ENCODE peak calls at places on chromosomes 2 and 18, in nine cellular contexts. One of them, this sample, is unnamed.

GRCh38 chr2:8627692-8628085 is 54.2 kb upstream of the ID2 start:
- DNase-seq in fibroblast of villous mesenchyme: no peak
- DNase-seq in HS-5: no peak
- DNase-seq in NCI-H2081: no peak
- DNase-seq in HTR-8/SVneo: no peak
- DNase-seq in psoas muscle: no peak
- DNase-seq in stimulated activated CD4-positive, alpha-beta T cell treated with anti-CD3 and anti-CD28 coated beads, Interleukin-12 subunit alpha, Interleukin-12 subunit beta, amount 100 ng/mL, for 24 hours: no peak
- DNase-seq in tibial nerve: no peak
- DNase-seq in tibial artery: no peak
- DNase-seq in this sample: no peak

GRCh38 chr2:240788482-240788881 is 31.5 kb downstream of the KIF1A start:
- DNase-seq in fibroblast of villous mesenchyme: no peak
- DNase-seq in HS-5: no peak
- DNase-seq in NCI-H2081: no peak
- DNase-seq in HTR-8/SVneo: no peak
- DNase-seq in psoas muscle: no peak
- DNase-seq in stimulated activated CD4-positive, alpha-beta T cell treated with anti-CD3 and anti-CD28 coated beads, Interleukin-12 subunit alpha, Interleukin-12 subunit beta, amount 100 ng/mL, for 24 hours: no peak
- DNase-seq in tibial nerve: no peak
- DNase-seq in tibial artery: no peak
- DNase-seq in this sample: no peak

GRCh38 chr2:47631840-47632398 is 151.0 kb upstream of the MSH6 start:
- DNase-seq in fibroblast of villous mesenchyme: peak
- DNase-seq in HS-5: peak
- DNase-seq in NCI-H2081: no peak
- DNase-seq in HTR-8/SVneo: peak
- DNase-seq in psoas muscle: no peak
- DNase-seq in stimulated activated CD4-positive, alpha-beta T cell treated with anti-CD3 and anti-CD28 coated beads, Interleukin-12 subunit alpha, Interleukin-12 subunit beta, amount 100 ng/mL, for 24 hours: no peak
- DNase-seq in tibial nerve: no peak
- DNase-seq in tibial artery: peak
- DNase-seq in this sample: peak

GRCh38 chr2:136248242-136248641 is 130.3 kb upstream of the CXCR4 start:
- DNase-seq in fibroblast of villous mesenchyme: peak
- DNase-seq in HS-5: peak
- DNase-seq in NCI-H2081: no peak
- DNase-seq in HTR-8/SVneo: no peak
- DNase-seq in psoas muscle: no peak
- DNase-seq in stimulated activated CD4-positive, alpha-beta T cell treated with anti-CD3 and anti-CD28 coated beads, Interleukin-12 subunit alpha, Interleukin-12 subunit beta, amount 100 ng/mL, for 24 hours: no peak
- DNase-seq in tibial nerve: peak
- DNase-seq in tibial artery: no peak
- DNase-seq in this sample: no peak

GRCh38 chr18:421236-422155 is 79.0 kb downstream of the COLEC12 start:
- DNase-seq in fibroblast of villous mesenchyme: peak
- DNase-seq in HS-5: no peak
- DNase-seq in NCI-H2081: no peak
- DNase-seq in HTR-8/SVneo: no peak
- DNase-seq in psoas muscle: no peak
- DNase-seq in stimulated activated CD4-positive, alpha-beta T cell treated with anti-CD3 and anti-CD28 coated beads, Interleukin-12 subunit alpha, Interleukin-12 subunit beta, amount 100 ng/mL, for 24 hours: no peak
- DNase-seq in tibial nerve: no peak
- DNase-seq in tibial artery: no peak
- DNase-seq in this sample: no peak

GRCh38 chr18:23812566-23813440 is 123.5 kb downstream of the LAMA3 start:
- DNase-seq in fibroblast of villous mesenchyme: peak
- DNase-seq in HS-5: peak
- DNase-seq in NCI-H2081: no peak
- DNase-seq in HTR-8/SVneo: peak
- DNase-seq in psoas muscle: no peak
- DNase-seq in stimulated activated CD4-positive, alpha-beta T cell treated with anti-CD3 and anti-CD28 coated beads, Interleukin-12 subunit alpha, Interleukin-12 subunit beta, amount 100 ng/mL, for 24 hours: no peak
- DNase-seq in tibial nerve: no peak
- DNase-seq in tibial artery: no peak
- DNase-seq in this sample: no peak

GRCh38 chr2:119218478-119219064 is 5.1 kb upstream of the STEAP3 start:
- DNase-seq in fibroblast of villous mesenchyme: peak
- DNase-seq in HS-5: no peak
- DNase-seq in NCI-H2081: peak
- DNase-seq in HTR-8/SVneo: no peak
- DNase-seq in psoas muscle: peak
- DNase-seq in stimulated activated CD4-positive, alpha-beta T cell treated with anti-CD3 and anti-CD28 coated beads, Interleukin-12 subunit alpha, Interleukin-12 subunit beta, amount 100 ng/mL, for 24 hours: no peak
- DNase-seq in tibial nerve: peak
- DNase-seq in tibial artery: no peak
- DNase-seq in this sample: peak

GRCh38 chr2:84900951-84901350 is 4.5 kb upstream of the TMSB10 start:
- DNase-seq in fibroblast of villous mesenchyme: no peak
- DNase-seq in HS-5: no peak
- DNase-seq in NCI-H2081: no peak
- DNase-seq in HTR-8/SVneo: no peak
- DNase-seq in psoas muscle: no peak
- DNase-seq in stimulated activated CD4-positive, alpha-beta T cell treated with anti-CD3 and anti-CD28 coated beads, Interleukin-12 subunit alpha, Interleukin-12 subunit beta, amount 100 ng/mL, for 24 hours: no peak
- DNase-seq in tibial nerve: no peak
- DNase-seq in tibial artery: no peak
- DNase-seq in this sample: no peak

GRCh38 chr18:13235981-13236380 is 17.4 kb downstream of the LDLRAD4 start:
- DNase-seq in fibroblast of villous mesenchyme: no peak
- DNase-seq in HS-5: no peak
- DNase-seq in NCI-H2081: no peak
- DNase-seq in HTR-8/SVneo: no peak
- DNase-seq in psoas muscle: peak
- DNase-seq in stimulated activated CD4-positive, alpha-beta T cell treated with anti-CD3 and anti-CD28 coated beads, Interleukin-12 subunit alpha, Interleukin-12 subunit beta, amount 100 ng/mL, for 24 hours: no peak
- DNase-seq in tibial nerve: peak
- DNase-seq in tibial artery: peak
- DNase-seq in this sample: no peak

GRCh38 chr2:179207047-179207446 is 57.6 kb downstream of the SESTD1 start:
- DNase-seq in fibroblast of villous mesenchyme: no peak
- DNase-seq in HS-5: no peak
- DNase-seq in NCI-H2081: no peak
- DNase-seq in HTR-8/SVneo: no peak
- DNase-seq in psoas muscle: no peak
- DNase-seq in stimulated activated CD4-positive, alpha-beta T cell treated with anti-CD3 and anti-CD28 coated beads, Interleukin-12 subunit alpha, Interleukin-12 subunit beta, amount 100 ng/mL, for 24 hours: no peak
- DNase-seq in tibial nerve: no peak
- DNase-seq in tibial artery: no peak
- DNase-seq in this sample: no peak

GRCh38 chr18:38545071-38545470 is 979.5 kb upstream of the CELF4 start:
- DNase-seq in fibroblast of villous mesenchyme: no peak
- DNase-seq in HS-5: no peak
- DNase-seq in NCI-H2081: peak
- DNase-seq in HTR-8/SVneo: no peak
- DNase-seq in psoas muscle: no peak
- DNase-seq in stimulated activated CD4-positive, alpha-beta T cell treated with anti-CD3 and anti-CD28 coated beads, Interleukin-12 subunit alpha, Interleukin-12 subunit beta, amount 100 ng/mL, for 24 hours: no peak
- DNase-seq in tibial nerve: no peak
- DNase-seq in tibial artery: no peak
- DNase-seq in this sample: no peak

GRCh38 chr18:61738042-61738441 is 154.8 kb downstream of the RNF152 start:
- DNase-seq in fibroblast of villous mesenchyme: peak
- DNase-seq in HS-5: no peak
- DNase-seq in NCI-H2081: no peak
- DNase-seq in HTR-8/SVneo: no peak
- DNase-seq in psoas muscle: no peak
- DNase-seq in stimulated activated CD4-positive, alpha-beta T cell treated with anti-CD3 and anti-CD28 coated beads, Interleukin-12 subunit alpha, Interleukin-12 subunit beta, amount 100 ng/mL, for 24 hours: no peak
- DNase-seq in tibial nerve: peak
- DNase-seq in tibial artery: peak
- DNase-seq in this sample: no peak

GRCh38 chr2:46422717-46423394 is 56.5 kb upstream of the TMEM247 start:
- DNase-seq in fibroblast of villous mesenchyme: no peak
- DNase-seq in HS-5: no peak
- DNase-seq in NCI-H2081: no peak
- DNase-seq in HTR-8/SVneo: no peak
- DNase-seq in psoas muscle: no peak
- DNase-seq in stimulated activated CD4-positive, alpha-beta T cell treated with anti-CD3 and anti-CD28 coated beads, Interleukin-12 subunit alpha, Interleukin-12 subunit beta, amount 100 ng/mL, for 24 hours: no peak
- DNase-seq in tibial nerve: no peak
- DNase-seq in tibial artery: no peak
- DNase-seq in this sample: no peak

GRCh38 chr2:236052926-236053846 is 115.0 kb downstream of the GBX2 start:
- DNase-seq in fibroblast of villous mesenchyme: no peak
- DNase-seq in HS-5: no peak
- DNase-seq in NCI-H2081: no peak
- DNase-seq in HTR-8/SVneo: no peak
- DNase-seq in psoas muscle: no peak
- DNase-seq in stimulated activated CD4-positive, alpha-beta T cell treated with anti-CD3 and anti-CD28 coated beads, Interleukin-12 subunit alpha, Interleukin-12 subunit beta, amount 100 ng/mL, for 24 hours: no peak
- DNase-seq in tibial nerve: no peak
- DNase-seq in tibial artery: no peak
- DNase-seq in this sample: no peak

GRCh38 chr2:217419075-217419671 is 559.3 kb upstream of the TNP1 start:
- DNase-seq in fibroblast of villous mesenchyme: no peak
- DNase-seq in HS-5: no peak
- DNase-seq in NCI-H2081: no peak
- DNase-seq in HTR-8/SVneo: no peak
- DNase-seq in psoas muscle: no peak
- DNase-seq in stimulated activated CD4-positive, alpha-beta T cell treated with anti-CD3 and anti-CD28 coated beads, Interleukin-12 subunit alpha, Interleukin-12 subunit beta, amount 100 ng/mL, for 24 hours: no peak
- DNase-seq in tibial nerve: no peak
- DNase-seq in tibial artery: no peak
- DNase-seq in this sample: no peak

GRCh38 chr2:109355192-109355843 is 226.3 kb downstream of the SH3RF3 start:
- DNase-seq in fibroblast of villous mesenchyme: no peak
- DNase-seq in HS-5: no peak
- DNase-seq in NCI-H2081: no peak
- DNase-seq in HTR-8/SVneo: no peak
- DNase-seq in psoas muscle: no peak
- DNase-seq in stimulated activated CD4-positive, alpha-beta T cell treated with anti-CD3 and anti-CD28 coated beads, Interleukin-12 subunit alpha, Interleukin-12 subunit beta, amount 100 ng/mL, for 24 hours: no peak
- DNase-seq in tibial nerve: no peak
- DNase-seq in tibial artery: no peak
- DNase-seq in this sample: no peak

GRCh38 chr18:68714356-68714706 is 577 bp downstream of the TMX3 start:
- DNase-seq in fibroblast of villous mesenchyme: peak
- DNase-seq in HS-5: no peak
- DNase-seq in NCI-H2081: peak
- DNase-seq in HTR-8/SVneo: no peak
- DNase-seq in psoas muscle: no peak
- DNase-seq in stimulated activated CD4-positive, alpha-beta T cell treated with anti-CD3 and anti-CD28 coated beads, Interleukin-12 subunit alpha, Interleukin-12 subunit beta, amount 100 ng/mL, for 24 hours: no peak
- DNase-seq in tibial nerve: peak
- DNase-seq in tibial artery: no peak
- DNase-seq in this sample: no peak

GRCh38 chr2:232410238-232410900 is 3.7 kb downstream of the ALPG start:
- DNase-seq in fibroblast of villous mesenchyme: no peak
- DNase-seq in HS-5: no peak
- DNase-seq in NCI-H2081: no peak
- DNase-seq in HTR-8/SVneo: no peak
- DNase-seq in psoas muscle: no peak
- DNase-seq in stimulated activated CD4-positive, alpha-beta T cell treated with anti-CD3 and anti-CD28 coated beads, Interleukin-12 subunit alpha, Interleukin-12 subunit beta, amount 100 ng/mL, for 24 hours: no peak
- DNase-seq in tibial nerve: no peak
- DNase-seq in tibial artery: peak
- DNase-seq in this sample: no peak